ENCODE peak calls at places on chromosomes 13 and 19, in ten cellular contexts. Z is substantia nigra; R is ovary; B is PC-9; H is CD8-positive, alpha-beta T cell; E is tibial artery; J is pancreas; X is heart left ventricle; L is fibroblast of lung; Y is CD4-positive, alpha-beta memory T cell. A is an unnamed sample.

GRCh38 chr19:39524495-39524894 is 8.2 kb downstream of the EID2B start:
- DNase-seq in Y (no peak), Z (no peak), H (no peak), E (no peak), R (no peak), J (no peak), X (no peak), L (no peak), B (no peak), A (no peak)

GRCh38 chr19:29680447-29680846 is 15.2 kb downstream of the PLEKHF1 start:
- DNase-seq in X (no peak), Z (peak; percentile 44), E (no peak), Y (peak; percentile 81), L (no peak), R (no peak), J (no peak), H (peak; percentile 79), B (no peak), A (no peak)

GRCh38 chr19:8468761-8469458 is 24.1 kb downstream of the HNRNPM start:
- DNase-seq in Y (no peak), E (no peak), J (no peak), R (no peak), Z (no peak), H (no peak), L (peak; percentile 73), X (no peak), B (no peak), A (no peak)

GRCh38 chr13:97107815-97108534 is 113.7 kb upstream of the OXGR1 start:
- DNase-seq in L (no peak), Y (no peak), R (no peak), Z (no peak), H (no peak), J (no peak), E (no peak), X (no peak), B (no peak), A (no peak)

GRCh38 chr19:29785955-29786589 is 25.7 kb upstream of the CCNE1 start:
- DNase-seq in H (no peak), B (no peak), Y (no peak), X (no peak), L (no peak), E (no peak), J (no peak), R (no peak), Z (no peak), A (no peak)

GRCh38 chr13:85137516-85137915 is 661.7 kb downstream of the SLITRK6 start:
- DNase-seq in Z (no peak), H (no peak), B (no peak), E (no peak), Y (no peak), X (no peak), J (no peak), L (no peak), R (no peak), A (no peak)

GRCh38 chr19:40576181-40576584 is 490 bp upstream of the SHKBP1 start:
- DNase-seq in Z (no peak), Y (no peak), J (peak; percentile 58), H (no peak), R (no peak), X (no peak), L (no peak), E (no peak), B (no peak), A (no peak)

GRCh38 chr13:112693831-112694497 is 4.1 kb downstream of the ATP11A start:
- DNase-seq in J (no peak), R (peak; percentile 20), H (no peak), E (peak; percentile 30), Z (no peak), B (peak; percentile 23), X (peak; percentile 61), Y (no peak), L (peak; percentile 68), A (no peak)

GRCh38 chr19:37725181-37725580 is 5.6 kb upstream of the ZNF607 start:
- DNase-seq in R (no peak), E (no peak), Z (no peak), B (no peak), H (no peak), X (no peak), L (no peak), J (no peak), Y (no peak), A (no peak)

GRCh38 chr13:19845758-19846157 is 17.7 kb downstream of the ZMYM5 start:
- DNase-seq in Y (no peak), E (no peak), J (no peak), R (no peak), B (peak; percentile 35), X (no peak), L (peak; percentile 99), Z (no peak), H (no peak), A (no peak)

GRCh38 chr13:52846567-52847321 is 1.7 kb downstream of the PCDH8 start:
- DNase-seq in J (peak; percentile 85), H (no peak), E (peak; percentile 24), L (peak; percentile 7), Z (peak; percentile 65), B (no peak), R (peak; percentile 27), Y (no peak), X (peak; percentile 42), A (peak; percentile 19)

GRCh38 chr13:101979825-101980224 is 422.0 kb downstream of the FGF14 start:
- DNase-seq in X (no peak), Z (no peak), E (no peak), Y (no peak), H (no peak), R (no peak), J (no peak), L (no peak), B (no peak), A (no peak)

GRCh38 chr13:109918179-109918651 is 131.8 kb upstream of the IRS2 start:
- DNase-seq in Y (no peak), Z (no peak), B (no peak), X (no peak), J (no peak), E (peak; percentile 25), H (no peak), L (no peak), R (no peak), A (no peak)

GRCh38 chr19:38229585-38230073 is 5.6 kb upstream of the DPF1 start:
- DNase-seq in J (peak; percentile 72), R (peak; percentile 63), L (peak; percentile 89), Y (peak; percentile 45), E (no peak), B (peak; percentile 56), Z (peak; percentile 91), X (peak; percentile 66), H (peak; percentile 23), A (peak; percentile 91)

DNA sequence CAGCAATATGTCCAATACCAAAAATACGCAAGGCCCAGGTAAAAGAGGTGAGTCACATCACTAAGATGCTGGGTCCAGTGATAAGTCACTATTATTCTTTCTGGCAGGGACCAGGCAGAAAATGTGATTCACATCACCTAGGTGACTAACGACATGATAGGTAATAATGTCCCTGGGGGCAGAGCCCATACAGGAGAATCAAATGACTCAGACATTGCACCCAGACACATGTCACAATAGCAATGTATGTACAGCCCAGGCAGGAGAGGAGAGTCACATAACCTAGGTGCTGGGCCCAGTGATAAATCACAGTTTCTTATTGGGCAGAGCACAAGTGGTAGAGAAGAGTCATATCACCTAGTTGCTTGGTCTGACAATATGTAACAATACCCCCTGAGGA is 28.9 kb upstream of the ZNF729 start:
- DNase-seq in B (no peak), R (no peak), L (no peak), H (no peak), X (no peak), Y (no peak), E (no peak), J (no peak), Z (no peak), A (no peak)
- H3K27ac ChIP-seq in B (no peak overlapping the region), R (no peak overlapping the region), L (no peak overlapping the region), H (no peak overlapping the region), X (no peak overlapping the region), Y (no peak overlapping the region), E (no peak overlapping the region), J (no peak overlapping the region), Z (no peak overlapping the region), A (no peak overlapping the region)

GRCh38 chr19:2033825-2034159 is 17.3 kb downstream of the MKNK2 start:
- DNase-seq in Y (no peak), Z (no peak), X (no peak), R (no peak), B (no peak), L (no peak), J (peak; percentile 74), H (no peak), E (no peak), A (no peak)
- H3K27ac ChIP-seq in Y (no peak overlapping the region), Z (peak overlapping the region; percentile 100), X (no peak overlapping the region), R (no peak overlapping the region), B (no peak overlapping the region), L (no peak overlapping the region), J (no peak overlapping the region), H (no peak overlapping the region), E (peak overlapping the region; percentile 93), A (no peak overlapping the region)

GRCh38 chr13:31882794-31883193 is 143.5 kb downstream of the RXFP2 start:
- DNase-seq in X (no peak), B (no peak), Y (no peak), Z (no peak), H (no peak), R (no peak), J (no peak), L (no peak), E (no peak), A (no peak)

GRCh38 chr13:31878495-31878894 is 139.2 kb downstream of the RXFP2 start:
- DNase-seq in X (no peak), B (no peak), Z (no peak), Y (no peak), J (no peak), E (no peak), H (no peak), R (no peak), L (no peak), A (no peak)

GRCh38 chr13:31881495-31881882 is 142.2 kb downstream of the RXFP2 start:
- DNase-seq in J (no peak), B (no peak), Y (no peak), R (no peak), E (no peak), Z (no peak), X (no peak), H (no peak), L (no peak), A (no peak)

GRCh38 chr13:31878955-31879354 is 139.6 kb downstream of the RXFP2 start:
- DNase-seq in B (no peak), H (no peak), L (no peak), E (no peak), X (no peak), R (no peak), J (no peak), Y (no peak), Z (no peak), A (no peak)

GRCh38 chr13:31880849-31881494 is 141.6 kb downstream of the RXFP2 start:
- DNase-seq in B (no peak), X (no peak), R (no peak), E (no peak), L (peak; percentile 3), J (no peak), Y (no peak), H (no peak), Z (no peak), A (no peak)
- H3K27ac ChIP-seq in B (no peak overlapping the region), X (peak overlapping the region; percentile 35), R (no peak overlapping the region), E (peak overlapping the region; percentile 67), L (no peak overlapping the region), J (no peak overlapping the region), Y (no peak overlapping the region), H (no peak overlapping the region), Z (no peak overlapping the region), A (no peak overlapping the region)

DNA sequence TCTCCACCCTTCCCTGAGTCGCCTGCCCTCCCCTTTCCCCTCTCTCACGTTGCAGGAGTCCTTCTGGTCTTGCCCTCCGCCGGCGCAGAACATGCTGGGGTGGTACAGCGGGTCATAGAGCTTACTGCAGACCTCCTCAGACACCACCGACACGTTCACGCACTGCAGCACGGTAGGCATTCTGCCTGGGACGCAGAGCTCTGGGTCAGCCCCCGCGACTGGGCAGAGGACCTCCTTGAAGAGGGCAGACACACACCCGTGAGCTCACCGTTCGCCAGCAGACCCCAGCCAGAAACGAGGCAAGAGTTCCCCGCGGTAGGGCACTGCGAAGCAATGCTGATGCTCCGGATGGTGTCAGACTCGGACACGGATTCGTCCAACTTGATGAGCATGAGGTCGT is 2.9 kb downstream of the KLK4 start:
- DNase-seq in B (no peak), Z (no peak), J (no peak), E (no peak), L (no peak), X (no peak), H (no peak), Y (no peak), R (no peak), A (no peak)
- H3K27ac ChIP-seq in B (no peak overlapping the region), Z (no peak overlapping the region), J (no peak overlapping the region), E (no peak overlapping the region), L (no peak overlapping the region), X (no peak overlapping the region), H (no peak overlapping the region), Y (no peak overlapping the region), R (no peak overlapping the region), A (no peak overlapping the region)